ENCODE peak calls at places on chromosomes 13 and 19, in six cellular contexts. One of them, this sample, is unnamed.

GRCh38 chr13:113014752-113015745 is 46.0 kb downstream of the MCF2L start:
- DNase-seq in endothelial cell of umbilical vein: no peak
- DNase-seq in H1: no peak
- DNase-seq in HCT116: no peak
- DNase-seq in GM12878: no peak
- DNase-seq in K562: no peak
- DNase-seq in this sample: no peak

GRCh38 chr13:41502676-41503075 is 45.3 kb downstream of the RGCC start:
- DNase-seq in endothelial cell of umbilical vein: no peak
- DNase-seq in H1: no peak
- DNase-seq in HCT116: no peak
- DNase-seq in GM12878: peak; percentile 59
- DNase-seq in K562: no peak
- DNase-seq in this sample: no peak

GRCh38 chr13:45194081-45194939 is 6.5 kb downstream of the KCTD4 start:
- DNase-seq in endothelial cell of umbilical vein: no peak
- DNase-seq in H1: no peak
- DNase-seq in HCT116: no peak
- DNase-seq in GM12878: no peak
- DNase-seq in K562: no peak
- DNase-seq in this sample: no peak

GRCh38 chr19:53545271-53546065 is 7.5 kb downstream of the ZNF331 start:
- DNase-seq in endothelial cell of umbilical vein: peak; percentile 9
- DNase-seq in H1: no peak
- DNase-seq in HCT116: no peak
- DNase-seq in GM12878: no peak
- DNase-seq in K562: no peak
- DNase-seq in this sample: no peak

GRCh38 chr13:104625196-104625595 is 1559.0 kb upstream of the SLC10A2 start:
- DNase-seq in endothelial cell of umbilical vein: no peak
- DNase-seq in H1: no peak
- DNase-seq in HCT116: no peak
- DNase-seq in GM12878: no peak
- DNase-seq in K562: no peak
- DNase-seq in this sample: no peak

GRCh38 chr13:111614613-111615012 is 294.2 kb downstream of the TEX29 start:
- DNase-seq in endothelial cell of umbilical vein: no peak
- DNase-seq in H1: no peak
- DNase-seq in HCT116: no peak
- DNase-seq in GM12878: no peak
- DNase-seq in K562: no peak
- DNase-seq in this sample: no peak

GRCh38 chr19:18932216-18932841 is 8.7 kb downstream of the HOMER3 start:
- DNase-seq in endothelial cell of umbilical vein: peak; percentile 58
- DNase-seq in H1: peak; percentile 99
- DNase-seq in HCT116: peak; percentile 58
- DNase-seq in GM12878: no peak
- DNase-seq in K562: peak; percentile 98
- DNase-seq in this sample: no peak

GRCh38 chr13:48730971-48731658 is 77.4 kb downstream of the CYSLTR2 start:
- DNase-seq in endothelial cell of umbilical vein: peak; percentile 11
- DNase-seq in H1: no peak
- DNase-seq in HCT116: peak; percentile 21
- DNase-seq in GM12878: no peak
- DNase-seq in K562: no peak
- DNase-seq in this sample: no peak

GRCh38 chr19:32916969-32917611 is 47.5 kb upstream of the SLC7A9 start:
- DNase-seq in endothelial cell of umbilical vein: peak; percentile 65
- DNase-seq in H1: no peak
- DNase-seq in HCT116: no peak
- DNase-seq in GM12878: no peak
- DNase-seq in K562: no peak
- DNase-seq in this sample: no peak

GRCh38 chr19:56141416-56141992 is 417 bp downstream of the ZNF444 start:
- DNase-seq in endothelial cell of umbilical vein: no peak
- DNase-seq in H1: peak; percentile 60
- DNase-seq in HCT116: no peak
- DNase-seq in GM12878: no peak
- DNase-seq in K562: no peak
- DNase-seq in this sample: no peak

GRCh38 chr13:47478985-47479384 is 522.1 kb downstream of the SUCLA2 start:
- DNase-seq in endothelial cell of umbilical vein: no peak
- DNase-seq in H1: no peak
- DNase-seq in HCT116: no peak
- DNase-seq in GM12878: no peak
- DNase-seq in K562: no peak
- DNase-seq in this sample: no peak

GRCh38 chr19:661427-662196 is 1.4 kb downstream of the RNF126 start:
- DNase-seq in endothelial cell of umbilical vein: no peak
- DNase-seq in H1: no peak
- DNase-seq in HCT116: no peak
- DNase-seq in GM12878: no peak
- DNase-seq in K562: peak; percentile 38
- DNase-seq in this sample: no peak

GRCh38 chr19:5091576-5092215 is 122.8 kb downstream of the KDM4B start:
- DNase-seq in endothelial cell of umbilical vein: no peak
- DNase-seq in H1: no peak
- DNase-seq in HCT116: no peak
- DNase-seq in GM12878: no peak
- DNase-seq in K562: peak; percentile 72
- DNase-seq in this sample: no peak

GRCh38 chr13:73765651-73766384 is 368.4 kb downstream of the KLF12 start:
- DNase-seq in endothelial cell of umbilical vein: peak; percentile 95
- DNase-seq in H1: peak; percentile 57
- DNase-seq in HCT116: no peak
- DNase-seq in GM12878: no peak
- DNase-seq in K562: no peak
- DNase-seq in this sample: peak; percentile 75

GRCh38 chr13:23450340-23451046 is 17.0 kb upstream of the SACS start:
- DNase-seq in endothelial cell of umbilical vein: no peak
- DNase-seq in H1: no peak
- DNase-seq in HCT116: no peak
- DNase-seq in GM12878: no peak
- DNase-seq in K562: no peak
- DNase-seq in this sample: no peak

GRCh38 chr19:31545766-31546165 is 196.5 kb upstream of the TSHZ3 start:
- DNase-seq in endothelial cell of umbilical vein: no peak
- DNase-seq in H1: no peak
- DNase-seq in HCT116: no peak
- DNase-seq in GM12878: no peak
- DNase-seq in K562: no peak
- DNase-seq in this sample: no peak

GRCh38 chr19:11649941-11650340 is 52.7 kb downstream of the ZNF627 start:
- DNase-seq in endothelial cell of umbilical vein: no peak
- DNase-seq in H1: no peak
- DNase-seq in HCT116: no peak
- DNase-seq in GM12878: no peak
- DNase-seq in K562: no peak
- DNase-seq in this sample: no peak

GRCh38 chr19:18029617-18030338 is 21.8 kb downstream of the ARRDC2 start:
- DNase-seq in endothelial cell of umbilical vein: peak; percentile 81
- DNase-seq in H1: no peak
- DNase-seq in HCT116: peak; percentile 59
- DNase-seq in GM12878: no peak
- DNase-seq in K562: no peak
- DNase-seq in this sample: peak; percentile 79

GRCh38 chr19:31525610-31526147 is 176.4 kb upstream of the TSHZ3 start:
- DNase-seq in endothelial cell of umbilical vein: no peak
- DNase-seq in H1: no peak
- DNase-seq in HCT116: no peak
- DNase-seq in GM12878: no peak
- DNase-seq in K562: no peak
- DNase-seq in this sample: no peak

GRCh38 chr13:37797606-37798005 is 72.0 kb downstream of the TRPC4 start:
- DNase-seq in endothelial cell of umbilical vein: no peak
- DNase-seq in H1: no peak
- DNase-seq in HCT116: no peak
- DNase-seq in GM12878: no peak
- DNase-seq in K562: no peak
- DNase-seq in this sample: no peak

GRCh38 chr13:54637377-54637776 is 1608.8 kb downstream of the OLFM4 start:
- DNase-seq in endothelial cell of umbilical vein: no peak
- DNase-seq in H1: no peak
- DNase-seq in HCT116: no peak
- DNase-seq in GM12878: no peak
- DNase-seq in K562: no peak
- DNase-seq in this sample: peak; percentile 29

GRCh38 chr13:66036024-66036614 is 1194.0 kb downstream of the PCDH9 start:
- DNase-seq in endothelial cell of umbilical vein: peak; percentile 4
- DNase-seq in H1: no peak
- DNase-seq in HCT116: no peak
- DNase-seq in GM12878: no peak
- DNase-seq in K562: no peak
- DNase-seq in this sample: no peak

GRCh38 chr19:30281903-30282302 is 90.3 kb upstream of the ZNF536 start:
- DNase-seq in endothelial cell of umbilical vein: no peak
- DNase-seq in H1: no peak
- DNase-seq in HCT116: no peak
- DNase-seq in GM12878: no peak
- DNase-seq in K562: no peak
- DNase-seq in this sample: no peak

GRCh38 chr19:19062454-19063182 is 1.2 kb upstream of the SLC25A42 start:
- DNase-seq in endothelial cell of umbilical vein: peak; percentile 22
- DNase-seq in H1: no peak
- DNase-seq in HCT116: no peak
- DNase-seq in GM12878: no peak
- DNase-seq in K562: peak; percentile 58
- DNase-seq in this sample: peak; percentile 30

GRCh38 chr19:21127898-21128297 is 13.9 kb upstream of the ZNF431 start:
- DNase-seq in endothelial cell of umbilical vein: no peak
- DNase-seq in H1: no peak
- DNase-seq in HCT116: no peak
- DNase-seq in GM12878: no peak
- DNase-seq in K562: no peak
- DNase-seq in this sample: peak; percentile 12

GRCh38 chr13:110471833-110472162 is 89.7 kb downstream of the RAB20 start:
- DNase-seq in endothelial cell of umbilical vein: no peak
- DNase-seq in H1: no peak
- DNase-seq in HCT116: no peak
- DNase-seq in GM12878: peak; percentile 87
- DNase-seq in K562: peak; percentile 54
- DNase-seq in this sample: no peak

GRCh38 chr19:50777830-50778303 is 7.6 kb downstream of the GPR32 start:
- DNase-seq in endothelial cell of umbilical vein: no peak
- DNase-seq in H1: no peak
- DNase-seq in HCT116: no peak
- DNase-seq in GM12878: no peak
- DNase-seq in K562: no peak
- DNase-seq in this sample: no peak
- TF ChIP-seq EZH2 in endothelial cell of umbilical vein: peak; percentile 48
- TF ChIP-seq EZH2 in H1: no peak
- TF ChIP-seq EZH2 in HCT116: no peak
- TF ChIP-seq EZH2 in GM12878: no peak
- TF ChIP-seq EZH2 in K562: no peak
- TF ChIP-seq EZH2 in this sample: no peak

GRCh38 chr13:79716191-79716590 is 235.2 kb downstream of the NDFIP2 start:
- DNase-seq in endothelial cell of umbilical vein: no peak
- DNase-seq in H1: no peak
- DNase-seq in HCT116: no peak
- DNase-seq in GM12878: no peak
- DNase-seq in K562: no peak
- DNase-seq in this sample: no peak
- TF ChIP-seq MAX in endothelial cell of umbilical vein: no peak
- TF ChIP-seq MAX in H1: no peak
- TF ChIP-seq MAX in HCT116: no peak
- TF ChIP-seq MAX in GM12878: no peak
- TF ChIP-seq MAX in K562: no peak
- TF ChIP-seq MAX in this sample: no peak

DNA sequence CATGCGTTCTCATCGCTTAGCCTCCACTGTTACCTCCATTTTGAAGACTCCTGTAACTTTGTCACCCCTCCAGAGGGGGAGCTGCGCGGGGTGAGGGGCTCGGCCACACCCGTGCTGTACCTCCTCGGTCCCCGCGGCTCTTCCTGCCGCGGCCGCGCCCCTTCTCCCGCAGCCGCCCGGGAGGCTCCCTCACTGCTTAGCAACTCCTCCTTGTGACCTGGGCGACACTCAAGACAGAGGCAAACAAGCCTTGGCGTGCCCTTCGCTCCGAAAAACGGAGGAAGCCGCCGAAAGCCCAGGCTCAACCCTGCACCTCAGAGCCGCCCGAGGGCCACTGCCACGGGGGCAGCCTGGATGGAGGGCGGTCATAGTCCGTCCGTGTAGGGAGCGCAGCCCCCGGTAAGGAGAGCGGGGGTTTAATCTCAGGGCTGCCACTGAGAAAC is 494.3 kb downstream of the FOXO1 start:
- DNase-seq in endothelial cell of umbilical vein: no peak
- DNase-seq in H1: peak; percentile 73
- DNase-seq in HCT116: no peak
- DNase-seq in GM12878: no peak
- DNase-seq in K562: no peak
- DNase-seq in this sample: no peak
- TF ChIP-seq POLR2A in endothelial cell of umbilical vein: no peak
- TF ChIP-seq POLR2A in H1: no peak
- TF ChIP-seq POLR2A in HCT116: no peak
- TF ChIP-seq POLR2A in GM12878: no peak
- TF ChIP-seq POLR2A in K562: no peak
- TF ChIP-seq POLR2A in this sample: no peak

GRCh38 chr19:49119411-49120324 is at the start of gene PPFIA3:
- DNase-seq in endothelial cell of umbilical vein: peak; percentile 51
- DNase-seq in H1: peak; percentile 79
- DNase-seq in HCT116: no peak
- DNase-seq in GM12878: no peak
- DNase-seq in K562: peak; percentile 53
- DNase-seq in this sample: no peak
- TF ChIP-seq EZH2 in endothelial cell of umbilical vein: no peak
- TF ChIP-seq EZH2 in H1: peak; percentile 45
- TF ChIP-seq EZH2 in HCT116: no peak
- TF ChIP-seq EZH2 in GM12878: no peak
- TF ChIP-seq EZH2 in K562: no peak
- TF ChIP-seq EZH2 in this sample: no peak

DNA sequence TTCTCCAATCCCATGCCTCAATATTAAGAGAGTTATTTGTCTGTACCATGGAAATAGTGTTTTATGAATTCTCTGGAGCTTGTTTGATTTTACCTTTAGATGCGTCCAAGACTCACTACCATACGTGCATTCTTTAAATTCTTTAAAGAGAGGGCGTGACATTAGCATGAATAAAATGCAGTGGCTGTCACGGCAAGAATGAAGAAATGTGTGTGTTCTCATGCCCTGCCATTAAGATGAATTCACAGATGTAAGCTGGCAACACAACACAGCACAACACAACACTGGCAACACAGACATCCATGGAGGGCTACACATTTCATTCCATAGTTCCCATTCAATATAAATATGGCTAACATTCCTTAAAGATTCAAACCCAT is 213.4 kb downstream of the ENOX1 start:
- DNase-seq in endothelial cell of umbilical vein: peak; percentile 9
- DNase-seq in H1: no peak
- DNase-seq in HCT116: no peak
- DNase-seq in GM12878: no peak
- DNase-seq in K562: no peak
- DNase-seq in this sample: no peak
- TF ChIP-seq MAX in endothelial cell of umbilical vein: no peak
- TF ChIP-seq MAX in H1: no peak
- TF ChIP-seq MAX in HCT116: no peak
- TF ChIP-seq MAX in GM12878: no peak
- TF ChIP-seq MAX in K562: no peak
- TF ChIP-seq MAX in this sample: no peak

GRCh38 chr19:10612515-10613119 is 12.7 kb upstream of the SLC44A2 start:
- DNase-seq in endothelial cell of umbilical vein: no peak
- DNase-seq in H1: no peak
- DNase-seq in HCT116: no peak
- DNase-seq in GM12878: no peak
- DNase-seq in K562: no peak
- DNase-seq in this sample: no peak
- TF ChIP-seq POLR2A in endothelial cell of umbilical vein: no peak
- TF ChIP-seq POLR2A in H1: no peak
- TF ChIP-seq POLR2A in HCT116: no peak
- TF ChIP-seq POLR2A in GM12878: no peak
- TF ChIP-seq POLR2A in K562: no peak
- TF ChIP-seq POLR2A in this sample: no peak